ENCODE peak calls at places on chromosomes 2 and 18, in seven cellular contexts. W, R, T, X, L, O and M are unnamed samples.

GRCh38 chr2:154568413-154568812 is 130.1 kb upstream of the KCNJ3 start:
- DNase-seq in W (peak), R (no peak), T (no peak), X (no peak), L (no peak), O (no peak), M (no peak)

GRCh38 chr2:149872041-149872440 is 284.5 kb upstream of the MMADHC start:
- DNase-seq in W (no peak), R (no peak), T (no peak), X (no peak), L (no peak), O (no peak), M (no peak)

GRCh38 chr2:31075393-31075792 is 62.8 kb downstream of the GALNT14 start:
- DNase-seq in W (no peak), R (no peak), T (no peak), X (no peak), L (no peak), O (no peak), M (no peak)

GRCh38 chr18:42509702-42510424 is 554.8 kb downstream of the PIK3C3 start:
- DNase-seq in W (no peak), R (no peak), T (no peak), X (no peak), L (no peak), O (no peak), M (no peak)

GRCh38 chr18:45249306-45249705 is 366.0 kb upstream of the SLC14A2 start:
- DNase-seq in W (no peak), R (peak), T (no peak), X (no peak), L (no peak), O (peak), M (no peak)

GRCh38 chr2:167187049-167187727 is 298.9 kb downstream of the XIRP2 start:
- DNase-seq in W (peak), R (no peak), T (no peak), X (no peak), L (no peak), O (no peak), M (no peak)

GRCh38 chr2:85133751-85134254 is 611 bp downstream of the TCF7L1 start:
- DNase-seq in W (peak), R (no peak), T (no peak), X (peak), L (no peak), O (peak), M (peak)

GRCh38 chr2:126050991-126051736 is 604.8 kb upstream of the GYPC start:
- DNase-seq in W (no peak), R (no peak), T (no peak), X (no peak), L (no peak), O (no peak), M (no peak)

GRCh38 chr2:29196792-29197788 is 81.9 kb downstream of the CLIP4 start:
- DNase-seq in W (peak), R (no peak), T (peak), X (peak), L (peak), O (peak), M (peak)